ENCODE peak calls at places on chromosomes 11 and 22, in five cellular contexts. B, C, N, E and U are unnamed samples.

GRCh38 chr11:35623708-35624168 is 5.5 kb downstream of the FJX1 start:
- DNase-seq in B (peak), C (peak), N (no peak), E (no peak), U (no peak)

GRCh38 chr11:113685650-113686349 is 20.3 kb downstream of the TMPRSS5 start:
- DNase-seq in B (no peak), C (no peak), N (no peak), E (no peak), U (no peak)

GRCh38 chr11:67031791-67032561 is 9.0 kb downstream of the SYT12 start:
- DNase-seq in B (peak), C (peak), N (no peak), E (no peak), U (no peak)

GRCh38 chr11:96065379-96065778 is 141.5 kb upstream of the MTMR2 start:
- DNase-seq in B (no peak), C (peak), N (no peak), E (no peak), U (no peak)

GRCh38 chr22:50702821-50703725 is 30.4 kb downstream of the SHANK3 start:
- DNase-seq in B (no peak), C (no peak), N (peak), E (no peak), U (no peak)

GRCh38 chr22:36486619-36487384 is 5.4 kb upstream of the TXN2 start:
- DNase-seq in B (peak), C (peak), N (no peak), E (peak), U (peak)

GRCh38 chr22:49624421-49625177 is 203.1 kb downstream of the BRD1 start:
- DNase-seq in B (no peak), C (no peak), N (no peak), E (no peak), U (no peak)

GRCh38 chr22:32327066-32327465 is 30.6 kb upstream of the RFPL3 start:
- DNase-seq in B (peak), C (no peak), N (no peak), E (no peak), U (no peak)

DNA sequence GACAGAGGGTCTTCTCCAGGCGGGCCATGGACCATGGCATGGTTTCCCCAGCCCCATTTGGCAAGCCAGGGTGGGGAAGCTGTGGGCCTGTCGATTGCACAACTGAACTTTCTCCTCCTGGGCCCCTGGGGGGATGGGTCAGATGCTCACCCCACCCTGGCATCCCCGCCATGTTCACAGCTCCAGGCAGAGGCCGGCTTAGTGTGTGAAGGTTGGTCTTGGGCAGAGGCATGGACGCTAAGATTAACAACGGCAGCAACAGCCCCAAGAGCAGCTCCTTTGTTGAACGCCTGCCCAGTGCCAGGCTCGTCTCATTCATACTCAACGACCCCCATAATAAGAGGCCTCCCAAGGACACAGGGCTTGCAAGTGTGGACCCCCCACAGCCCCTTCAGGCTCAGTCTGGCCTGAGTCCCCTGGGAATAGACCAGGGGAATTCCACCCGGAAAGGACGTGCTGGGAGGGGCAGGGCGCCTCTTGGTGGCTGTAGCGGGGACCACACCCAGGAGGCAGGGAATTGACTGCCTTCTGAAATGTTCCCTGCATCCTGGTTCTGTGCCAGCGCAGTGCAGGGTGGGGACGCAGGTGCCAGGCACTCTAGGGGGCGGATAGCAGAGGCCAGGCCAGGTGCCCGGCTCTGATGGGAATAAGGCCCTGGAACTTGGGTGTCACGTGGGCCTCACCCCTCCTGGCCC is 8.3 kb downstream of the TSPO start:
- DNase-seq in B (peak), C (no peak), N (no peak), E (no peak), U (no peak)
- TF ChIP-seq CTCF in B (peak), C (peak), N (peak), E (no peak), U (no peak)

GRCh38 chr22:39314251-39314971 is 5.0 kb downstream of the RPL3 start:
- DNase-seq in B (no peak), C (no peak), N (no peak), E (no peak), U (no peak)
- TF ChIP-seq CTCF in B (peak), C (no peak), N (no peak), E (peak), U (no peak)

GRCh38 chr22:38177044-38177443 is 4.6 kb downstream of the PLA2G6 start:
- DNase-seq in B (no peak), C (no peak), N (no peak), E (no peak), U (peak)

GRCh38 chr22:38181453-38182200 is at the start of gene PLA2G6:
- DNase-seq in B (peak), C (peak), N (peak), E (peak), U (peak)

GRCh38 chr22:38184788-38185187 is 3.2 kb upstream of the PLA2G6 start:
- DNase-seq in B (no peak), C (no peak), N (no peak), E (no peak), U (no peak)

GRCh38 chr22:38177926-38178604 is 3.6 kb downstream of the PLA2G6 start:
- DNase-seq in B (peak), C (peak), N (no peak), E (no peak), U (no peak)

GRCh38 chr22:38180841-38181452 is 683 bp downstream of the PLA2G6 start:
- DNase-seq in B (peak), C (no peak), N (no peak), E (peak), U (no peak)
- TF ChIP-seq CTCF in B (no peak), C (no peak), N (no peak), E (no peak), U (no peak)

GRCh38 chr11:33732176-33732575 is 4.0 kb downstream of the CD59 start:
- DNase-seq in B (no peak), C (no peak), N (no peak), E (no peak), U (no peak)
- TF ChIP-seq CTCF in B (no peak), C (no peak), N (no peak), E (no peak), U (no peak)

GRCh38 chr11:128779036-128779435 is 85.2 kb downstream of the FLI1 start:
- DNase-seq in B (peak), C (peak), N (no peak), E (no peak), U (no peak)

GRCh38 chr11:128776088-128776433 is 82.2 kb downstream of the FLI1 start:
- DNase-seq in B (no peak), C (no peak), N (no peak), E (no peak), U (peak)

GRCh38 chr11:128775513-128775912 is 81.6 kb downstream of the FLI1 start:
- DNase-seq in B (peak), C (no peak), N (no peak), E (no peak), U (no peak)

GRCh38 chr11:128776434-128777284 is 82.8 kb downstream of the FLI1 start:
- DNase-seq in B (peak), C (peak), N (no peak), E (peak), U (no peak)

DNA sequence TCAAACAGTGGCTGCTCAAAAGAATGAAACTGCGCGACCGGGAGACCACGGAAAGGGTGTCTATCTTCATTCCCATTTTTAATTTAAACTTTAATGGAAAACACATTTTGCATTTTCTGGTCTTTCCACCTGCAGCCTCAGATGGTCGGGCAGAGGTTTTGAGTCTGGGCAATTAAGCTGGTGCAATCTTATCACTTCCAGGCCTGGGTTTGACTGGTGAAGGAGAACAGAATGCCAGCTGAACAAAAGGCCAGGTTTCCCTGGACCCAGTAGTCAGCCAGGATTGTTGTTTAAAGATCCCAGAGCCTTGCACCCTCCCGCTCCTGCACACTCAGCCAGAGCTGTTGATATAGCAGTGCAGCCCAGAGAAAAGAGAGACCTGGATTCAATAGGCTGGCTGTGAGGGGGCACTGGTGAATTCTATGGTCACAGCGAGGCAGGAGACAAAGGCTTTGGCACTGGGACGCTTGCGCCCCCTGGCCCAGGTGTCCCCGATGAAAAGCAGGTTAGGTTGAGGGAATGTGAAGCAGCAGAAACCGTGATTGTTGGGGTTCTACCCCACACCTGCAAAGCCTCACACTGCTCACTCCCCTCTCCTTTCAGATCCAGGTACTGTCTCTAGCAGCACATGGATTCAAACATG is 83.6 kb downstream of the FLI1 start:
- DNase-seq in B (no peak), C (no peak), N (no peak), E (no peak), U (no peak)
- TF ChIP-seq CTCF in B (no peak), C (no peak), N (no peak), E (no peak), U (no peak)

GRCh38 chr11:111528557-111528956 is 12.0 kb upstream of the LAYN start:
- DNase-seq in B (peak), C (peak), N (no peak), E (no peak), U (no peak)
- TF ChIP-seq CTCF in B (peak), C (no peak), N (no peak), E (no peak), U (no peak)

GRCh38 chr11:100009728-100010127 is 677.4 kb upstream of the ARHGAP42 start:
- DNase-seq in B (no peak), C (no peak), N (no peak), E (no peak), U (no peak)

GRCh38 chr11:100008440-100008839 is 678.6 kb upstream of the ARHGAP42 start:
- DNase-seq in B (no peak), C (no peak), N (no peak), E (no peak), U (no peak)

GRCh38 chr11:100004541-100004940 is 682.5 kb upstream of the ARHGAP42 start:
- DNase-seq in B (peak), C (no peak), N (no peak), E (no peak), U (no peak)

DNA sequence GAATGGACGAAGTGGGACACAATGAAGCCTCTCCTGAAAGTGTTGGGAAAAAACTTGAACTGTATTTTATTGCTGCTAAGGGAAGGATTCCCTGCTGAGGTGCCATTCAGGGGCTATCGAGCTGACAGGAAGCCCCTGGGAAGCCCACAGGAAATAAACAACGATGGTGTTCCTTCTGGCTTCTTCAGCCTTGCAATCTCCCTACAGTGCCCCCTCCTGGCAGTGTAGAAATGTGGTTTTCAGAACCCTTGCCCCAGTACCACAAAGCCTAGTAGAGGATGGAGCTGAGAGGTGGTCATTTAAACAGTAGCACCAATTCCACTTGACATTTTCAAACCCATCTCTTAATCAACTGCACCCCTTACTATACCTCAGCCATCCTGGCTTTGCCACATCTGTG is 676.7 kb upstream of the ARHGAP42 start:
- DNase-seq in B (no peak), C (no peak), N (no peak), E (no peak), U (no peak)
- TF ChIP-seq CTCF in B (no peak), C (no peak), N (no peak), E (no peak), U (no peak)

GRCh38 chr11:126391970-126392637 is 36.6 kb downstream of the ST3GAL4 start:
- DNase-seq in B (peak), C (no peak), N (no peak), E (peak), U (no peak)
- TF ChIP-seq CTCF in B (peak), C (no peak), N (no peak), E (peak), U (no peak)